ENCODE peak calls at places on chromosomes 6 and 20, in seven cellular contexts. O is activated CD4-positive, alpha-beta T cell treated with anti-CD3 and anti-CD28 coated beads for 48 hours; U is AG04450; N is T-helper 2 cell; E is CD4-positive, alpha-beta T cell; X is AG08395; G is activated effector memory CD4-positive, alpha-beta T cell treated with Interleukin-2 at 50 U/mL for 16 hours. M is an unnamed sample.

GRCh38 chr6:112595201-112595600 is 248.1 kb downstream of the RFPL4B start:
- DNase-seq in X (no peak), E (no peak), U (no peak), N (no peak), O (no peak), G (no peak), M (no peak)

GRCh38 chr20:10077081-10077471 is 42.3 kb downstream of the ANKEF1 start:
- DNase-seq in U (no peak), N (no peak), X (no peak), E (no peak), G (no peak), O (peak), M (no peak)

GRCh38 chr6:10084276-10084993 is 330.4 kb downstream of the TFAP2A start:
- DNase-seq in X (no peak), E (no peak), O (no peak), G (no peak), U (no peak), N (no peak), M (no peak)

GRCh38 chr6:44504321-44504761 is 116.8 kb downstream of the CDC5L start:
- DNase-seq in N (no peak), G (no peak), O (no peak), U (no peak), X (no peak), E (no peak), M (no peak)

GRCh38 chr20:64155258-64156135 is 8.8 kb upstream of the MYT1 start:
- DNase-seq in G (no peak), U (no peak), O (no peak), N (no peak), X (no peak), E (no peak), M (peak)

GRCh38 chr6:147508073-147508870 is at the start of gene SAMD5:
- DNase-seq in O (peak), E (no peak), U (peak), X (peak), G (no peak), N (no peak), M (peak)

GRCh38 chr6:35057449-35058030 is 83.6 kb downstream of the TCP11 start:
- DNase-seq in N (no peak), O (no peak), E (no peak), X (no peak), G (no peak), U (no peak), M (no peak)

GRCh38 chr6:16766836-16767745 is 5.8 kb upstream of the ATXN1 start:
- DNase-seq in O (no peak), N (no peak), X (no peak), E (no peak), G (no peak), U (no peak), M (no peak)